ENCODE peak calls at places on chromosomes 13 and 19, in seven cellular contexts. T, D, J, X, S, M and G are unnamed samples.

GRCh38 chr13:112924365-112924764 is 44.6 kb upstream of the MCF2L start:
- DNase-seq in T (no peak), D (no peak), J (no peak), X (no peak), S (no peak), M (no peak), G (no peak)

GRCh38 chr19:44747739-44748425 is 626 bp upstream of the BCL3 start:
- DNase-seq in T (no peak), D (no peak), J (no peak), X (no peak), S (peak; percentile 77), M (peak; percentile 84), G (peak; percentile 80)

GRCh38 chr13:25608181-25608580 is 236.4 kb downstream of the ATP8A2 start:
- DNase-seq in T (no peak), D (no peak), J (no peak), X (no peak), S (no peak), M (no peak), G (no peak)

GRCh38 chr13:77565635-77566034 is 30.1 kb downstream of the SCEL start:
- DNase-seq in T (no peak), D (peak; percentile 29), J (peak; percentile 43), X (no peak), S (no peak), M (no peak), G (no peak)

GRCh38 chr19:56152644-56153043 is 11.6 kb downstream of the ZNF444 start:
- DNase-seq in T (no peak), D (no peak), J (no peak), X (no peak), S (no peak), M (no peak), G (no peak)

GRCh38 chr19:42199440-42200115 is 17.9 kb downstream of the DEDD2 start:
- DNase-seq in T (no peak), D (no peak), J (peak; percentile 85), X (peak; percentile 68), S (no peak), M (peak; percentile 66), G (no peak)

GRCh38 chr19:42323852-42324654 is 1.4 kb upstream of the MEGF8 start:
- DNase-seq in T (no peak), D (no peak), J (no peak), X (no peak), S (no peak), M (no peak), G (peak; percentile 71)

GRCh38 chr13:41306271-41307150 is 4.6 kb upstream of the NAA16 start:
- DNase-seq in T (no peak), D (no peak), J (no peak), X (no peak), S (no peak), M (no peak), G (no peak)

GRCh38 chr13:23384111-23384510 is 49.4 kb downstream of the SACS start:
- DNase-seq in T (no peak), D (no peak), J (no peak), X (peak; percentile 82), S (no peak), M (no peak), G (no peak)

GRCh38 chr13:30111810-30112209 is 195.5 kb downstream of the KATNAL1 start:
- DNase-seq in T (no peak), D (no peak), J (no peak), X (no peak), S (no peak), M (no peak), G (no peak)

GRCh38 chr19:19406878-19407639 is 1.6 kb downstream of the GATAD2A start:
- DNase-seq in T (no peak), D (no peak), J (no peak), X (no peak), S (peak; percentile 68), M (peak; percentile 65), G (peak; percentile 58)

GRCh38 chr19:538641-539428 is 5.0 kb upstream of the GZMM start:
- DNase-seq in T (no peak), D (no peak), J (no peak), X (no peak), S (no peak), M (no peak), G (peak; percentile 70)

GRCh38 chr19:54644056-54644455 is 13.8 kb downstream of the LILRB1 start:
- DNase-seq in T (no peak), D (no peak), J (no peak), X (no peak), S (peak; percentile 22), M (no peak), G (no peak)

GRCh38 chr19:22256856-22257255 is 29.4 kb upstream of the ZNF729 start:
- DNase-seq in T (no peak), D (no peak), J (no peak), X (no peak), S (no peak), M (no peak), G (no peak)

GRCh38 chr13:20415694-20416107 is 110.0 kb downstream of the CRYL1 start:
- DNase-seq in T (no peak), D (no peak), J (no peak), X (no peak), S (no peak), M (no peak), G (no peak)

GRCh38 chr13:50126378-50127016 is 111.3 kb downstream of the KCNRG start:
- DNase-seq in T (no peak), D (no peak), J (no peak), X (no peak), S (no peak), M (peak; percentile 56), G (no peak)

GRCh38 chr13:112104873-112105234 is 37.9 kb downstream of the SOX1 start:
- DNase-seq in T (no peak), D (no peak), J (no peak), X (no peak), S (no peak), M (no peak), G (no peak)

GRCh38 chr13:97298816-97299215 is 76.7 kb downstream of the MBNL2 start:
- DNase-seq in T (no peak), D (no peak), J (no peak), X (no peak), S (no peak), M (no peak), G (no peak)

GRCh38 chr19:15195987-15196682 is 4.7 kb downstream of the NOTCH3 start:
- DNase-seq in T (no peak), D (no peak), J (peak; percentile 89), X (no peak), S (peak; percentile 50), M (no peak), G (peak; percentile 97)

GRCh38 chr19:15249912-15250634 is 17.8 kb upstream of the EPHX3 start:
- DNase-seq in T (no peak), D (peak; percentile 78), J (peak; percentile 89), X (no peak), S (peak; percentile 61), M (peak; percentile 82), G (no peak)

GRCh38 chr13:77353980-77354379 is 27.1 kb upstream of the MYCBP2 start:
- DNase-seq in T (no peak), D (no peak), J (no peak), X (no peak), S (no peak), M (no peak), G (no peak)

GRCh38 chr19:18202759-18203407 is 959 bp downstream of the RAB3A start:
- DNase-seq in T (no peak), D (no peak), J (no peak), X (no peak), S (peak; percentile 57), M (peak; percentile 65), G (no peak)

GRCh38 chr19:43534305-43534612 is 1.3 kb downstream of the ZNF575 start:
- DNase-seq in T (no peak), D (no peak), J (no peak), X (no peak), S (no peak), M (no peak), G (no peak)

GRCh38 chr19:33902802-33903488 is 106.3 kb downstream of the KCTD15 start:
- DNase-seq in T (no peak), D (no peak), J (no peak), X (no peak), S (no peak), M (no peak), G (no peak)

GRCh38 chr13:39895254-39895653 is 239.8 kb downstream of the COG6 start:
- DNase-seq in T (no peak), D (no peak), J (no peak), X (no peak), S (no peak), M (no peak), G (no peak)

DNA sequence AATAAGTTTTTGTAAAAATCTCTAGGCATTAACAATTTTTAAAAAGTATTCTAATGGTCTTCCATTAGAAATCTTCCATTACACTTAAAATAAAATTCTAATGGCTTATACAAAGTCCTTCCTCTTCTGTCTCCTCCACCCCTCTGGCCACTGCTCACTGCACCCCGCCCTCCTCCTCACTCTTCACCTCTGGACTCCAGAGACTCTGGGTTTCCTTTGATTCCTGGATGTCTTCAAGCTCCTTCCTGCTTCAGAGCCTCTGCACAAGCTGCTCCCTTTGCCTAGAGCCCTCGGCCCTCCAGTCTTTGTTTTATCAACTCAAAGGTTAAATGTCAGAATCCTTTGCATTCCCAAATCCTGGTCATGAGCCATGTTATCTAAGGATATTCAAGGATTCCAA is 20.8 kb downstream of the TNFSF14 start:
- DNase-seq in T (no peak), D (no peak), J (no peak), X (no peak), S (no peak), M (no peak), G (no peak)
- TF ChIP-seq CTCF in T (no peak), D (no peak), J (no peak), X (no peak), S (no peak), M (no peak), G (no peak)

GRCh38 chr19:48560095-48560530 is 8.1 kb downstream of the SULT2B1 start:
- DNase-seq in T (no peak), D (no peak), J (no peak), X (no peak), S (no peak), M (no peak), G (no peak)
- TF ChIP-seq CTCF in T (no peak), D (no peak), J (no peak), X (no peak), S (no peak), M (no peak), G (no peak)

GRCh38 chr19:11550265-11550664 is 8.8 kb downstream of the ELOF1 start:
- DNase-seq in T (no peak), D (no peak), J (no peak), X (no peak), S (no peak), M (no peak), G (no peak)

GRCh38 chr19:11549386-11549953 is 9.6 kb downstream of the ELOF1 start:
- DNase-seq in T (no peak), D (no peak), J (no peak), X (no peak), S (no peak), M (no peak), G (peak; percentile 57)

GRCh38 chr19:11554160-11554559 is 4.9 kb downstream of the ELOF1 start:
- DNase-seq in T (no peak), D (no peak), J (no peak), X (peak; percentile 45), S (no peak), M (no peak), G (no peak)

GRCh38 chr19:11552666-11553372 is 6.2 kb downstream of the ELOF1 start:
- DNase-seq in T (no peak), D (no peak), J (no peak), X (no peak), S (no peak), M (no peak), G (no peak)

GRCh38 chr19:11551603-11552235 is 7.3 kb downstream of the ELOF1 start:
- DNase-seq in T (no peak), D (no peak), J (no peak), X (no peak), S (no peak), M (no peak), G (no peak)
- TF ChIP-seq CTCF in T (no peak), D (peak; percentile 49), J (no peak), X (peak; percentile 48), S (no peak), M (peak; percentile 15), G (no peak)

GRCh38 chr13:33799950-33800592 is 17.9 kb upstream of the RFC3 start:
- DNase-seq in T (no peak), D (peak; percentile 27), J (peak; percentile 10), X (no peak), S (no peak), M (no peak), G (no peak)
- TF ChIP-seq CTCF in T (peak; percentile 48), D (peak; percentile 49), J (peak; percentile 56), X (peak; percentile 17), S (peak; percentile 19), M (peak; percentile 42), G (peak; percentile 20)